ENCODE peak calls at places on chromosomes 6 and 20, in seven cellular contexts. Q, S, Z, T, Y, P and E are unnamed samples.

GRCh38 chr6:32379554-32379953 is 7.9 kb upstream of the TSBP1 start:
- DNase-seq in T (no peak), S (no peak), Q (no peak), Z (no peak), Y (no peak), P (no peak), E (no peak)

GRCh38 chr6:168117942-168118341 is 38.9 kb upstream of the FRMD1 start:
- DNase-seq in S (no peak), P (no peak), Y (no peak), Q (no peak), T (no peak), Z (no peak), E (no peak)

GRCh38 chr20:31595654-31596411 is 9.3 kb upstream of the ID1 start:
- DNase-seq in P (peak; percentile 84), T (no peak), S (no peak), Z (peak; percentile 40), Y (no peak), Q (no peak), E (peak; percentile 70)

GRCh38 chr20:57167292-57167655 is 99.2 kb downstream of the BMP7 start:
- DNase-seq in S (no peak), Q (no peak), P (no peak), T (no peak), Y (no peak), Z (no peak), E (no peak)

GRCh38 chr6:136761227-136761922 is 30.9 kb downstream of the MAP3K5 start:
- DNase-seq in Q (no peak), Y (no peak), S (peak; percentile 47), Z (no peak), P (no peak), T (no peak), E (peak; percentile 46)

GRCh38 chr6:5471637-5472430 is 210.5 kb downstream of the FARS2 start:
- DNase-seq in S (no peak), Q (no peak), P (peak; percentile 41), Z (no peak), Y (no peak), T (peak; percentile 48), E (peak; percentile 57)

GRCh38 chr20:63322923-63323253 is 29.9 kb downstream of the COL20A1 start:
- DNase-seq in S (no peak), P (no peak), Z (no peak), Y (no peak), T (no peak), Q (no peak), E (no peak)

GRCh38 chr6:64896939-64897338 is 810.1 kb downstream of the EYS start:
- DNase-seq in Y (no peak), Q (no peak), T (no peak), S (no peak), P (no peak), Z (no peak), E (no peak)

GRCh38 chr6:27178001-27178730 is 69.3 kb upstream of the PRSS16 start:
- DNase-seq in T (peak; percentile 68), S (peak; percentile 65), Z (peak; percentile 94), Y (no peak), P (peak; percentile 95), Q (no peak), E (peak; percentile 89)

GRCh38 chr6:149716181-149716580 is 1.7 kb downstream of the LATS1 start:
- DNase-seq in Q (no peak), Z (no peak), T (no peak), P (no peak), S (no peak), Y (no peak), E (peak; percentile 4)

GRCh38 chr6:128768187-128768586 is 114.8 kb upstream of the LAMA2 start:
- DNase-seq in Q (no peak), Y (no peak), P (no peak), T (no peak), S (no peak), Z (no peak), E (no peak)

GRCh38 chr20:3934628-3935027 is 45.4 kb downstream of the PANK2 start:
- DNase-seq in S (no peak), P (no peak), Z (no peak), Y (no peak), T (no peak), Q (no peak), E (no peak)

GRCh38 chr6:158593670-158594069 is 33.8 kb downstream of the TMEM181 start:
- DNase-seq in Q (no peak), Z (no peak), S (no peak), Y (no peak), T (peak; percentile 80), P (no peak), E (no peak)

GRCh38 chr6:90885611-90886056 is 298.8 kb upstream of the MAP3K7 start:
- DNase-seq in T (peak; percentile 7), Z (no peak), P (peak; percentile 54), Y (no peak), Q (no peak), S (no peak), E (peak; percentile 75)

GRCh38 chr6:101395345-101395744 is 1.8 kb downstream of the GRIK2 start:
- DNase-seq in Y (no peak), T (no peak), Z (no peak), P (no peak), Q (no peak), S (no peak), E (no peak)

GRCh38 chr20:34179636-34180360 is 61.4 kb upstream of the ASIP start:
- DNase-seq in S (no peak), Q (no peak), Z (no peak), T (no peak), Y (no peak), P (no peak), E (no peak)

GRCh38 chr6:107866606-107867301 is 42.6 kb upstream of the SCML4 start:
- DNase-seq in T (no peak), Y (peak; percentile 15), Z (peak; percentile 29), S (peak; percentile 58), P (peak; percentile 27), Q (no peak), E (peak; percentile 49)

GRCh38 chr20:51830538-51830937 is 28.2 kb upstream of the SALL4 start:
- DNase-seq in Q (no peak), P (no peak), Z (no peak), Y (no peak), S (no peak), T (no peak), E (no peak)

GRCh38 chr6:28643017-28643740 is 117.5 kb downstream of the GPX5 start:
- DNase-seq in Z (peak; percentile 54), T (peak; percentile 3), Y (no peak), Q (no peak), P (peak; percentile 63), S (peak; percentile 26), E (peak; percentile 69)

GRCh38 chr6:150705392-150705791 is 105.7 kb downstream of the PLEKHG1 start:
- DNase-seq in S (no peak), P (no peak), Y (no peak), Q (no peak), T (no peak), Z (no peak), E (no peak)

GRCh38 chr6:20271818-20272217 is 59.5 kb upstream of the MBOAT1 start:
- DNase-seq in T (no peak), Z (no peak), Q (no peak), S (no peak), Y (no peak), P (no peak), E (no peak)

GRCh38 chr6:144152334-144152900 is 2.1 kb downstream of the STX11 start:
- DNase-seq in S (no peak), P (no peak), Q (no peak), Z (no peak), Y (no peak), T (no peak), E (no peak)

GRCh38 chr20:3420211-3420707 is 12.8 kb upstream of the DNAAF9 start:
- DNase-seq in Q (peak; percentile 62), P (peak; percentile 10), Z (peak; percentile 100), T (no peak), Y (peak; percentile 44), S (peak; percentile 81), E (no peak)

GRCh38 chr6:158654498-158654897 is 4.6 kb downstream of the SYTL3 start:
- DNase-seq in S (no peak), Y (peak; percentile 21), Z (peak; percentile 66), T (peak; percentile 53), P (peak; percentile 65), Q (no peak), E (peak; percentile 75)

GRCh38 chr6:13395272-13396237 is 67.2 kb upstream of the TBC1D7 start:
- DNase-seq in Q (no peak), T (peak; percentile 24), S (no peak), P (peak; percentile 69), Y (no peak), Z (peak; percentile 81), E (peak; percentile 87)

GRCh38 chr6:67812693-67813092 is 822.4 kb upstream of the ADGRB3 start:
- DNase-seq in T (no peak), S (no peak), P (no peak), Q (no peak), Y (no peak), Z (no peak), E (no peak)

GRCh38 chr6:109002100-109002697 is 92.4 kb downstream of the SESN1 start:
- DNase-seq in S (no peak), Z (no peak), Y (no peak), T (no peak), P (no peak), Q (no peak), E (peak; percentile 37)

GRCh38 chr6:70270287-70271005 is 32.4 kb downstream of the COL9A1 start:
- DNase-seq in S (no peak), Q (no peak), P (no peak), T (peak; percentile 30), Z (no peak), Y (no peak), E (peak; percentile 8)

GRCh38 chr6:10904015-10904414 is 17.2 kb downstream of the SYCP2L start:
- DNase-seq in S (no peak), P (no peak), T (no peak), Q (no peak), Z (no peak), Y (no peak), E (no peak)